ENCODE peak calls at places on chromosomes 1 and 21, in nine cellular contexts. One of them, this sample, is unnamed.

GRCh38 chr1:234871710-234872262 is 256.9 kb downstream of the TOMM20 start:
- DNase-seq in PC-3: no peak
- DNase-seq in dorsolateral prefrontal cortex: no peak
- DNase-seq in Panc1: no peak
- DNase-seq in naive thymus-derived CD4-positive, alpha-beta T cell: no peak
- DNase-seq in mammary epithelial cell: no peak
- DNase-seq in pancreas: no peak
- DNase-seq in kidney: no peak
- DNase-seq in OCI-LY7: no peak
- DNase-seq in this sample: no peak

GRCh38 chr1:243269461-243269801 is 13.6 kb downstream of the SDCCAG8 start:
- DNase-seq in Panc1: no peak
- DNase-seq in pancreas: no peak
- DNase-seq in OCI-LY7: peak
- DNase-seq in PC-3: no peak
- DNase-seq in mammary epithelial cell: no peak
- DNase-seq in kidney: no peak
- DNase-seq in dorsolateral prefrontal cortex: no peak
- DNase-seq in naive thymus-derived CD4-positive, alpha-beta T cell: no peak
- DNase-seq in this sample: no peak

GRCh38 chr1:64624446-64624766 is 120.5 kb upstream of the RAVER2 start:
- DNase-seq in Panc1: no peak
- DNase-seq in mammary epithelial cell: peak
- DNase-seq in dorsolateral prefrontal cortex: no peak
- DNase-seq in naive thymus-derived CD4-positive, alpha-beta T cell: no peak
- DNase-seq in kidney: no peak
- DNase-seq in pancreas: no peak
- DNase-seq in PC-3: peak
- DNase-seq in OCI-LY7: no peak
- DNase-seq in this sample: no peak

GRCh38 chr21:43910460-43910859 is 45.4 kb downstream of the AGPAT3 start:
- DNase-seq in PC-3: no peak
- DNase-seq in mammary epithelial cell: no peak
- DNase-seq in dorsolateral prefrontal cortex: peak
- DNase-seq in kidney: peak
- DNase-seq in naive thymus-derived CD4-positive, alpha-beta T cell: no peak
- DNase-seq in pancreas: no peak
- DNase-seq in Panc1: no peak
- DNase-seq in OCI-LY7: no peak
- DNase-seq in this sample: no peak

GRCh38 chr1:57489342-57490036 is 65.6 kb upstream of the DAB1 start:
- DNase-seq in naive thymus-derived CD4-positive, alpha-beta T cell: no peak
- DNase-seq in dorsolateral prefrontal cortex: no peak
- DNase-seq in PC-3: peak
- DNase-seq in pancreas: no peak
- DNase-seq in OCI-LY7: no peak
- DNase-seq in kidney: no peak
- DNase-seq in Panc1: no peak
- DNase-seq in mammary epithelial cell: peak
- DNase-seq in this sample: no peak

GRCh38 chr1:153742411-153743142 is 14.7 kb downstream of the INTS3 start:
- DNase-seq in mammary epithelial cell: no peak
- DNase-seq in naive thymus-derived CD4-positive, alpha-beta T cell: no peak
- DNase-seq in OCI-LY7: no peak
- DNase-seq in dorsolateral prefrontal cortex: no peak
- DNase-seq in Panc1: no peak
- DNase-seq in kidney: peak
- DNase-seq in pancreas: no peak
- DNase-seq in PC-3: no peak
- DNase-seq in this sample: no peak

GRCh38 chr1:22814176-22815042 is 103.8 kb downstream of the EPHB2 start:
- DNase-seq in PC-3: no peak
- DNase-seq in mammary epithelial cell: no peak
- DNase-seq in naive thymus-derived CD4-positive, alpha-beta T cell: no peak
- DNase-seq in kidney: peak
- DNase-seq in OCI-LY7: no peak
- DNase-seq in dorsolateral prefrontal cortex: peak
- DNase-seq in Panc1: no peak
- DNase-seq in pancreas: peak
- DNase-seq in this sample: peak

GRCh38 chr1:222061711-222062359 is 319.9 kb upstream of the DUSP10 start:
- DNase-seq in mammary epithelial cell: peak
- DNase-seq in naive thymus-derived CD4-positive, alpha-beta T cell: no peak
- DNase-seq in OCI-LY7: no peak
- DNase-seq in dorsolateral prefrontal cortex: no peak
- DNase-seq in Panc1: no peak
- DNase-seq in kidney: no peak
- DNase-seq in PC-3: no peak
- DNase-seq in pancreas: no peak
- DNase-seq in this sample: no peak

GRCh38 chr1:61638296-61638695 is 86.6 kb downstream of the TM2D1 start:
- DNase-seq in mammary epithelial cell: no peak
- DNase-seq in kidney: no peak
- DNase-seq in PC-3: no peak
- DNase-seq in pancreas: no peak
- DNase-seq in Panc1: no peak
- DNase-seq in dorsolateral prefrontal cortex: no peak
- DNase-seq in OCI-LY7: no peak
- DNase-seq in naive thymus-derived CD4-positive, alpha-beta T cell: no peak
- DNase-seq in this sample: no peak

GRCh38 chr1:228109073-228109961 is at the start of gene MRPL55:
- DNase-seq in OCI-LY7: peak
- DNase-seq in Panc1: peak
- DNase-seq in mammary epithelial cell: peak
- DNase-seq in PC-3: peak
- DNase-seq in pancreas: peak
- DNase-seq in naive thymus-derived CD4-positive, alpha-beta T cell: peak
- DNase-seq in kidney: peak
- DNase-seq in dorsolateral prefrontal cortex: peak
- DNase-seq in this sample: peak

GRCh38 chr1:85208488-85208887 is 7.7 kb upstream of the SYDE2 start:
- DNase-seq in PC-3: no peak
- DNase-seq in pancreas: no peak
- DNase-seq in Panc1: no peak
- DNase-seq in mammary epithelial cell: no peak
- DNase-seq in kidney: no peak
- DNase-seq in OCI-LY7: no peak
- DNase-seq in naive thymus-derived CD4-positive, alpha-beta T cell: no peak
- DNase-seq in dorsolateral prefrontal cortex: no peak
- DNase-seq in this sample: no peak

GRCh38 chr1:226427131-226427530 is 19.2 kb upstream of the PARP1 start:
- DNase-seq in PC-3: no peak
- DNase-seq in mammary epithelial cell: no peak
- DNase-seq in naive thymus-derived CD4-positive, alpha-beta T cell: no peak
- DNase-seq in OCI-LY7: no peak
- DNase-seq in pancreas: no peak
- DNase-seq in kidney: no peak
- DNase-seq in dorsolateral prefrontal cortex: no peak
- DNase-seq in Panc1: no peak
- DNase-seq in this sample: no peak

GRCh38 chr1:41659903-41660302 is 175.4 kb upstream of the EDN2 start:
- DNase-seq in pancreas: no peak
- DNase-seq in OCI-LY7: no peak
- DNase-seq in PC-3: no peak
- DNase-seq in dorsolateral prefrontal cortex: no peak
- DNase-seq in kidney: no peak
- DNase-seq in mammary epithelial cell: no peak
- DNase-seq in Panc1: no peak
- DNase-seq in naive thymus-derived CD4-positive, alpha-beta T cell: no peak
- DNase-seq in this sample: no peak

DNA sequence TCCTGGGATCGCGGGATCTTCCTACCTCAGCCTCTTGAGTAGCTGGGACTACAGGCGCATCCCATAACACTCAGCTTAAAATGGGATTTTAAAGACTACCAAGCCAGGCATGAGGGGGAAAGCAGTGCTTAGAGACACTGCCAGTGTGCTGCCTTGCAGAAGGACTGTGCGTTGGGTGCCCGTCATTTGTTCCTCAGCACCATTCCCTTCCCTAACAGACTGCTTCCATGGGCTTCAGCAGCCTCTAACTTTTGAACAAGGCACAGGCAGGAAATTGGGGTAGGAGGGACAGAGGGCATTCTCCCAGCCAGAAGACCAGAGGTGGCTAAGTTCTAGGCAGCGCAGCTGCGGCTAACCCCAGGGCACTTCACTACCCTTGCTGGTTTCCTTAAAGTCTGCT is 73.9 kb upstream of the USP24 start:
- DNase-seq in pancreas: no peak
- DNase-seq in naive thymus-derived CD4-positive, alpha-beta T cell: no peak
- DNase-seq in PC-3: no peak
- DNase-seq in OCI-LY7: no peak
- DNase-seq in dorsolateral prefrontal cortex: no peak
- DNase-seq in mammary epithelial cell: no peak
- DNase-seq in Panc1: no peak
- DNase-seq in kidney: no peak
- DNase-seq in this sample: no peak
- H3K27ac ChIP-seq in pancreas: no peak
- H3K27ac ChIP-seq in naive thymus-derived CD4-positive, alpha-beta T cell: no peak
- H3K27ac ChIP-seq in PC-3: no peak
- H3K27ac ChIP-seq in OCI-LY7: no peak
- H3K27ac ChIP-seq in dorsolateral prefrontal cortex: no peak
- H3K27ac ChIP-seq in mammary epithelial cell: no peak
- H3K27ac ChIP-seq in Panc1: no peak
- H3K27ac ChIP-seq in kidney: no peak
- H3K27ac ChIP-seq in this sample: no peak

DNA sequence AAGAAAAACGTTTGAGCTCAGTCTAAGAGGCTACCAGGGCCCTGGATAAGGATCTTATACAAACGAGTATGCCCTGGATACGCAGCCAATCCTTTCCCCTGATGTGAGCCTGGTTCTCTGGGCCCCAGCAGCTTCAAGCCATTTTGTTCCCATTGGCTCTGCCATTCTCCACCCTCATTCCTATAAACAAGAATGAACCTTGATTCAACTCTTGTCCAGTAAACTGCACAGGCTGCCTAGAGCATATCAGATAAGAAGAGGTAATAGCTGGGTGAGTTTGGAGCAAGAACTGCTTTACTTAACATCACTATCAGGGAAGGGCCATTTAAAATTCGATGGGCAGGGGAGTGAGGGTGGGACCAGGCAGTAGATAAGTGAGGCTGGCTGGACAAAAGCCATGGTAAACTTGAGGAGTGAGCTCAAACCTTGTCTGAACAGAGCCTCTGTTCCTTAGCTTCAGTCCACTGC is 11.3 kb downstream of the BTG2 start:
- DNase-seq in dorsolateral prefrontal cortex: no peak
- DNase-seq in pancreas: no peak
- DNase-seq in naive thymus-derived CD4-positive, alpha-beta T cell: no peak
- DNase-seq in kidney: no peak
- DNase-seq in PC-3: no peak
- DNase-seq in Panc1: no peak
- DNase-seq in OCI-LY7: no peak
- DNase-seq in mammary epithelial cell: no peak
- DNase-seq in this sample: no peak
- H3K27ac ChIP-seq in dorsolateral prefrontal cortex: no peak
- H3K27ac ChIP-seq in pancreas: peak
- H3K27ac ChIP-seq in naive thymus-derived CD4-positive, alpha-beta T cell: no peak
- H3K27ac ChIP-seq in kidney: peak
- H3K27ac ChIP-seq in PC-3: no peak
- H3K27ac ChIP-seq in Panc1: no peak
- H3K27ac ChIP-seq in OCI-LY7: peak
- H3K27ac ChIP-seq in mammary epithelial cell: no peak
- H3K27ac ChIP-seq in this sample: no peak

DNA sequence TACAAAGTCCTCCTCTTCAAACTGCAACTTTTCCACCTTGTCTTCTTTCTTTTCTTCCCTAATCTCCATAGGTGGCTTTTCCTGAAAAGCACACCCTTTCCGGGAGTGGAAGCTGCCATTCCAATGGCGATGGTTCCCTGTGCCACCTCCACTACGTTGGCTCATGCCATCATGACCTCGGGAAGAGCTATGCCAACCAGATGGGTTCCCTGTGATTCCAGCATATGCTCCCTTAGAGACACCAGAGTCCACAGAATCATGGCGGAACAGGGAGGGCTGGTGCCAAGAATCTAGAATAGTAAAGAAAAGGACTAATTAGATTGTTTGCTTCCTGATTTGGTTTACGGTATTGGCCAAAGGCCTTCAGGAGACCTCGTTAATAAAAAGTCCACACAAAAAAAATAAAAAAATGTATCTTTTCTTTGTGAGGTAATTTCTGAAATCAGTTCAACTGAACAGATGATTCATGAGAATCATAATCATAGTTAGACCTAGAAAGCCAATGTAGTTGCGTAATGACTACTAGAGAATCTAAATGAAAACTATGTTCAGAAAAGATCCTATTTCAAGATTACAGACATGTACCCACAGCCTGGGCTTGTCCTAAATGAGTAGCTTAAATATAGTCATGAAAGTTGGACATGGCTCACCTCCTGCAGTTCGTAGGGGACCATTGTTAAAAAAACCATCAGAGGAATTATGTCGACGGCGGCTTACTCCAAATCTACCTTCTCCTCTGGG is 30.9 kb upstream of the CCDC17 start:
- DNase-seq in kidney: no peak
- DNase-seq in mammary epithelial cell: peak
- DNase-seq in Panc1: no peak
- DNase-seq in OCI-LY7: no peak
- DNase-seq in pancreas: no peak
- DNase-seq in PC-3: no peak
- DNase-seq in naive thymus-derived CD4-positive, alpha-beta T cell: no peak
- DNase-seq in dorsolateral prefrontal cortex: no peak
- DNase-seq in this sample: no peak
- H3K27ac ChIP-seq in kidney: no peak
- H3K27ac ChIP-seq in mammary epithelial cell: no peak
- H3K27ac ChIP-seq in Panc1: no peak
- H3K27ac ChIP-seq in OCI-LY7: no peak
- H3K27ac ChIP-seq in pancreas: no peak
- H3K27ac ChIP-seq in PC-3: no peak
- H3K27ac ChIP-seq in naive thymus-derived CD4-positive, alpha-beta T cell: no peak
- H3K27ac ChIP-seq in dorsolateral prefrontal cortex: no peak
- H3K27ac ChIP-seq in this sample: no peak

GRCh38 chr1:2301607-2302291 is 73.6 kb downstream of the SKI start:
- DNase-seq in Panc1: no peak
- DNase-seq in OCI-LY7: no peak
- DNase-seq in pancreas: no peak
- DNase-seq in dorsolateral prefrontal cortex: no peak
- DNase-seq in naive thymus-derived CD4-positive, alpha-beta T cell: no peak
- DNase-seq in kidney: no peak
- DNase-seq in PC-3: no peak
- DNase-seq in mammary epithelial cell: no peak
- DNase-seq in this sample: no peak

GRCh38 chr1:2303016-2303775 is 75.1 kb downstream of the SKI start:
- DNase-seq in dorsolateral prefrontal cortex: no peak
- DNase-seq in OCI-LY7: no peak
- DNase-seq in mammary epithelial cell: peak
- DNase-seq in PC-3: no peak
- DNase-seq in pancreas: peak
- DNase-seq in naive thymus-derived CD4-positive, alpha-beta T cell: no peak
- DNase-seq in kidney: no peak
- DNase-seq in Panc1: no peak
- DNase-seq in this sample: no peak

GRCh38 chr1:2300851-2301606 is 72.9 kb downstream of the SKI start:
- DNase-seq in OCI-LY7: peak
- DNase-seq in naive thymus-derived CD4-positive, alpha-beta T cell: peak
- DNase-seq in pancreas: no peak
- DNase-seq in mammary epithelial cell: no peak
- DNase-seq in Panc1: no peak
- DNase-seq in kidney: peak
- DNase-seq in PC-3: no peak
- DNase-seq in dorsolateral prefrontal cortex: no peak
- DNase-seq in this sample: no peak

GRCh38 chr1:2303781-2304180 is 75.7 kb downstream of the SKI start:
- DNase-seq in pancreas: peak
- DNase-seq in Panc1: no peak
- DNase-seq in OCI-LY7: no peak
- DNase-seq in PC-3: no peak
- DNase-seq in kidney: no peak
- DNase-seq in mammary epithelial cell: no peak
- DNase-seq in naive thymus-derived CD4-positive, alpha-beta T cell: no peak
- DNase-seq in dorsolateral prefrontal cortex: no peak
- DNase-seq in this sample: no peak

GRCh38 chr1:2302292-2302925 is 74.3 kb downstream of the SKI start:
- DNase-seq in OCI-LY7: no peak
- DNase-seq in Panc1: no peak
- DNase-seq in mammary epithelial cell: no peak
- DNase-seq in pancreas: peak
- DNase-seq in kidney: no peak
- DNase-seq in naive thymus-derived CD4-positive, alpha-beta T cell: no peak
- DNase-seq in PC-3: no peak
- DNase-seq in dorsolateral prefrontal cortex: no peak
- DNase-seq in this sample: no peak
- H3K27ac ChIP-seq in OCI-LY7: no peak
- H3K27ac ChIP-seq in Panc1: no peak
- H3K27ac ChIP-seq in mammary epithelial cell: no peak
- H3K27ac ChIP-seq in pancreas: no peak
- H3K27ac ChIP-seq in kidney: no peak
- H3K27ac ChIP-seq in naive thymus-derived CD4-positive, alpha-beta T cell: peak
- H3K27ac ChIP-seq in PC-3: no peak
- H3K27ac ChIP-seq in dorsolateral prefrontal cortex: peak
- H3K27ac ChIP-seq in this sample: no peak